ENCODE peak calls at places on chromosomes 13 and 19, in four cellular contexts. I, F, Y and O are unnamed samples.

GRCh38 chr19:19094513-19094912 is 30.7 kb downstream of the SLC25A42 start:
- DNase-seq in I (no peak), F (no peak), Y (no peak), O (no peak)

GRCh38 chr13:94712812-94713555 is 639 bp upstream of the SOX21 start:
- DNase-seq in I (peak), F (peak), Y (peak), O (peak)

GRCh38 chr13:53783466-53783865 is 754.9 kb downstream of the OLFM4 start:
- DNase-seq in I (no peak), F (no peak), Y (no peak), O (no peak)

GRCh38 chr19:51059715-51060114 is 5.2 kb downstream of the KLK13 start:
- DNase-seq in I (no peak), F (no peak), Y (no peak), O (peak)

GRCh38 chr19:6997679-6998445 is 23.4 kb downstream of the MBD3L2B start:
- DNase-seq in I (no peak), F (no peak), Y (no peak), O (no peak)

GRCh38 chr19:40322271-40322610 is 26.0 kb downstream of the C19orf47 start:
- DNase-seq in I (no peak), F (no peak), Y (no peak), O (no peak)

GRCh38 chr13:111399334-111399733 is 78.9 kb downstream of the TEX29 start:
- DNase-seq in I (no peak), F (no peak), Y (no peak), O (peak)

GRCh38 chr19:41714598-41714997 is 6.2 kb downstream of the CEACAM5 start:
- DNase-seq in I (no peak), F (no peak), Y (no peak), O (no peak)

GRCh38 chr13:99656843-99657506 is 155.7 kb downstream of the TM9SF2 start:
- DNase-seq in I (no peak), F (no peak), Y (peak), O (no peak)

GRCh38 chr13:99122171-99122570 is 78.5 kb upstream of the UBAC2 start:
- DNase-seq in I (no peak), F (no peak), Y (no peak), O (no peak)

GRCh38 chr19:30444686-30445232 is 72.6 kb downstream of the ZNF536 start:
- DNase-seq in I (no peak), F (no peak), Y (no peak), O (no peak)

GRCh38 chr13:19634129-19634740 is 776 bp downstream of the MPHOSPH8 start:
- DNase-seq in I (peak), F (no peak), Y (peak), O (no peak)

GRCh38 chr13:66530686-66531085 is 699.5 kb downstream of the PCDH9 start:
- DNase-seq in I (no peak), F (no peak), Y (no peak), O (no peak)

GRCh38 chr13:34076943-34077703 is 259.2 kb downstream of the RFC3 start:
- DNase-seq in I (peak), F (no peak), Y (peak), O (no peak)

GRCh38 chr13:104321756-104322155 is 1255.5 kb upstream of the SLC10A2 start:
- DNase-seq in I (no peak), F (no peak), Y (no peak), O (no peak)

GRCh38 chr19:12946092-12946845 is 607 bp downstream of the RAD23A start:
- DNase-seq in I (peak), F (peak), Y (peak), O (peak)

GRCh38 chr13:99217461-99218101 is 16.9 kb downstream of the UBAC2 start:
- DNase-seq in I (no peak), F (peak), Y (no peak), O (no peak)

GRCh38 chr13:44313674-44314073 is 60.0 kb upstream of the SERP2 start:
- DNase-seq in I (peak), F (no peak), Y (no peak), O (no peak)

GRCh38 chr13:35475960-35476943 is at the start of gene MAB21L1:
- DNase-seq in I (peak), F (peak), Y (peak), O (no peak)

GRCh38 chr19:40601061-40601973 is at the start of gene LTBP4:
- DNase-seq in I (no peak), F (no peak), Y (no peak), O (peak)

GRCh38 chr13:100125946-100126345 is 37.1 kb downstream of the PCCA start:
- DNase-seq in I (no peak), F (no peak), Y (no peak), O (no peak)

GRCh38 chr19:13229246-13229645 is 79.0 kb downstream of the IER2 start:
- DNase-seq in I (no peak), F (no peak), Y (no peak), O (no peak)

GRCh38 chr13:107669356-107669755 is 546.0 kb downstream of the LIG4 start:
- DNase-seq in I (peak), F (no peak), Y (no peak), O (no peak)

GRCh38 chr19:4371898-4372629 is 28.3 kb downstream of the SH3GL1 start:
- DNase-seq in I (no peak), F (peak), Y (no peak), O (no peak)

GRCh38 chr13:20877902-20878301 is 24.6 kb downstream of the XPO4 start:
- DNase-seq in I (no peak), F (no peak), Y (no peak), O (no peak)

GRCh38 chr13:57631607-57632275 is at the start of gene PCDH17:
- DNase-seq in I (no peak), F (peak), Y (peak), O (peak)

GRCh38 chr19:35214766-35215422 is 13.6 kb downstream of the FAM187B start:
- DNase-seq in I (no peak), F (no peak), Y (no peak), O (no peak)

GRCh38 chr19:54179921-54180452 is 7.0 kb upstream of the TMC4 start:
- DNase-seq in I (peak), F (peak), Y (peak), O (peak)

GRCh38 chr19:566844-567243 is 5.6 kb upstream of the BSG start:
- DNase-seq in I (no peak), F (no peak), Y (no peak), O (no peak)

GRCh38 chr19:570315-570714 is 2.1 kb upstream of the BSG start:
- DNase-seq in I (no peak), F (no peak), Y (no peak), O (peak)

GRCh38 chr19:571127-571974 is 1.0 kb upstream of the BSG start:
- DNase-seq in I (peak), F (peak), Y (peak), O (peak)

GRCh38 chr19:567296-567900 is 5.0 kb upstream of the BSG start:
- DNase-seq in I (no peak), F (no peak), Y (no peak), O (no peak)

GRCh38 chr19:566403-566802 is 6.0 kb upstream of the BSG start:
- DNase-seq in I (peak), F (no peak), Y (peak), O (no peak)
- H4K5ac ChIP-seq in I (no peak), F (no peak), Y (no peak), O (no peak)

GRCh38 chr13:114016321-114017027 is 42.6 kb upstream of the C13orf46 start:
- DNase-seq in I (no peak), F (no peak), Y (no peak), O (no peak)

GRCh38 chr13:114015608-114016295 is 41.9 kb upstream of the C13orf46 start:
- DNase-seq in I (peak), F (no peak), Y (no peak), O (no peak)

GRCh38 chr13:114018461-114019055 is 44.7 kb upstream of the C13orf46 start:
- DNase-seq in I (no peak), F (no peak), Y (no peak), O (no peak)

GRCh38 chr13:114017966-114018365 is 44.1 kb upstream of the C13orf46 start:
- DNase-seq in I (no peak), F (no peak), Y (no peak), O (no peak)

DNA sequence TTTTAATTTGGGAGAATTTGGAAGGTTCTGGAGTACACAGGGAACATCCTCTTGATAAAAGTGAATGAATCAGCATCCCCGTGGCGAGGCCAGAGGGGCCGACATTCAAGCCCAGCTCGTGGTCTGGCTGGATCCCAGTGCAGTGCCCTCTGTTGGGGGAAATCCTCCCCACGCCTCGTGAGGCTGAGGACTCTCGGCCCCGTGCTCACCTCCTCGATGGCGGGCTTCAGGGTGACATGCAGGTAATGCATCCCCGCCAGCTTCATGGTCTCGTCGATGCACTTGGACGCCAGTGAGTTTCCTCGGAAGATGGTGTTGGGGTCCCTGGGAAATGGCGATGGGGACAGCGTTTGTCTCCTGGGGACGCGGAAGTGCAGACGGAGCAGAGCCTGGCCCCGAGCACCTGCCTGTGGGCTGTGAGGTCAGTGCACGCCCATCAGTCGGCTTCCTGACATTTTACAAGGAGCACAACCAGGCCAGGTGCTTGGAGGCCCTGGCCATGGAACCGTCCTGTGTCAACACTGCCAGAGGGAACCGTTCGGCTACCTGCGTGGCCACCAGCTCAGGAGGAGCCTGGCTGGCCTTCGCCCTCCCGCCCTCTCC is 43.3 kb upstream of the C13orf46 start:
- DNase-seq in I (peak), F (peak), Y (peak), O (peak)
- H3K18ac ChIP-seq in I (no peak), F (no peak), Y (no peak), O (no peak)

DNA sequence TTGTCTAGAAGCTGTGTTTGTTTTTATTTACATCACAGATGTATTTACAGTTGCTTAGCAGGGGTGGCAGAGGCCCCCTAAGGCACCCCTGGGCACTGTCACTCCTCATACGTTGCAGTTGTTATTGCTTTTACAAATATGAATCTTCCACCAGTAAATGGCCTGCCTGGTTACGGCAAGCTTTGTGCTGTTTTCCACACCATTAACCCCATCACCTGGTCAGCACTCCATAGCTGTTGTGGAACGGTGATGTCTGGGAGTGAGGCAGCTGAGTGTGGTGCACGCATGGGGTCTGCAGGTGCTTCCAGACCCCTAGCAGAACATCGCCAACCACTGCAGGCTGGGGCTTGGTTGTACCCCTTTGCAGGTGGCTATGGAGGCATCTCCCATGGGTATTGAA is 46.5 kb upstream of the MTIF3 start:
- DNase-seq in I (no peak), F (no peak), Y (no peak), O (no peak)
- H4K5ac ChIP-seq in I (no peak), F (no peak), Y (no peak), O (no peak)

GRCh38 chr13:112455476-112456059 is 79.4 kb downstream of the SPACA7 start:
- DNase-seq in I (no peak), F (peak), Y (no peak), O (peak)

GRCh38 chr13:112452380-112453206 is 76.4 kb downstream of the SPACA7 start:
- DNase-seq in I (no peak), F (peak), Y (no peak), O (peak)

GRCh38 chr13:112454648-112455334 is 78.6 kb downstream of the SPACA7 start:
- DNase-seq in I (no peak), F (peak), Y (no peak), O (peak)

GRCh38 chr13:112453207-112453829 is 77.2 kb downstream of the SPACA7 start:
- DNase-seq in I (no peak), F (peak), Y (no peak), O (peak)

DNA sequence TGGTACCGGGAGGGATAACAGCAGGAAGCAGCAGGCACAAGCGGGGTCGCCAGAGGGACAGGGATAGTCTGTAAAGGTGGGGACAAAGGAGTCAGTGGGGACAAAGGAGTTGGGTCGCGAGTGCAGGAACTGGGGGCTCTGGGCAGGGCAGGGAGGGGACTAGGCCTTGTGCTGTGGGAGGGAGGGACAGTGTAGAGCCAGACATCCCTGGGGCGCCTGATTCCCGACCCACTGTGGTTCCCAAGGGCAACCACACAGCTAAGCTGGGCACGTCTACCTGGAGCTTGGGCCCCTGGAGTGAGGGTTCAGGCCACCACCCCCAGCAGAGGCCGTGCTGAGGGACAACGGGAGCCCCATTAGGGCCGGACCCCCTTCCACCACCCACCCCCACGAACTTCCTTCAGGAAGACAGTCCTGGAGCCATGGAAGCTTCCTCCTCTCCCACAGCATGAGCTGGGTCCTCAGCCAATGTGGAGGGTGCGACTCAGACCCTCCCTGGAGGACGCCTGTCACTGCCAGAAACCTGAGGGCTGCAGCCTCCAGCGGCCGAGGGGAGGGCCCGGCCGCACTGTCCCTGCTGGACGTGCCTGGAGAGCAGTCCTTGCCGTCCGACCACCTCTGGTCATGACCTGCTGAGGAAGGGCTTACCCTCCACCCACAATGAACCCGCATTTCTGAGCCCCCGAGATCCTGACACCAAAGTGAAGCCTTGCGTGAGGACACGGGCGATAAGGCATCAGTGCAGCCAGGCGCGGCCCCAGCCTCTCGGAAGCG is 77.9 kb downstream of the SPACA7 start:
- DNase-seq in I (no peak), F (peak), Y (no peak), O (peak)
- H3K18ac ChIP-seq in I (no peak), F (no peak), Y (no peak), O (no peak)